ENCODE peak calls at places on chromosomes 12 and 14, in seven cellular contexts. E is T-cell; P is fibroblast of mammary gland; T is RWPE2; I is activated T-cell treated with anti-CD3 and anti-CD28 coated beads, Interleukin-2, amount 50 U/mL, for 72 hours; N is RPMI8226; U is Karpas-422. S is an unnamed sample.

GRCh38 chr12:57150400-57150799 is 3.0 kb upstream of the LRP1-AS start:
- DNase-seq in P (no peak), T (no peak), I (no peak), N (no peak), U (no peak), E (no peak), S (no peak)

GRCh38 chr14:71380271-71380670 is 473.0 kb downstream of the PCNX1 start:
- DNase-seq in I (no peak), E (no peak), N (no peak), U (no peak), P (no peak), T (no peak), S (no peak)

GRCh38 chr14:61343471-61343870 is 22.1 kb downstream of the PRKCH start:
- DNase-seq in N (no peak), U (no peak), E (no peak), T (no peak), I (no peak), P (peak; percentile 25), S (no peak)

GRCh38 chr12:66232258-66232657 is 43.2 kb downstream of the IRAK3 start:
- DNase-seq in T (no peak), U (no peak), E (no peak), I (no peak), P (no peak), N (peak; percentile 94), S (peak; percentile 56)

GRCh38 chr12:55068416-55069010 is 48.7 kb downstream of the NEUROD4 start:
- DNase-seq in U (peak; percentile 80), T (no peak), E (no peak), I (peak; percentile 17), P (peak; percentile 64), N (peak; percentile 60), S (peak; percentile 49)

GRCh38 chr12:124542021-124542941 is 25.1 kb downstream of the NCOR2 start:
- DNase-seq in T (no peak), I (no peak), N (no peak), E (no peak), U (no peak), P (no peak), S (no peak)

GRCh38 chr12:7439579-7440505 is 4.1 kb downstream of the CD163L1 start:
- DNase-seq in P (peak; percentile 64), N (no peak), U (no peak), E (peak; percentile 39), T (no peak), I (peak; percentile 57), S (no peak)

GRCh38 chr14:57060276-57060956 is 208.3 kb downstream of the EXOC5 start:
- DNase-seq in T (no peak), N (peak; percentile 85), U (no peak), E (no peak), P (peak; percentile 6), I (peak; percentile 32), S (no peak)

GRCh38 chr12:132439333-132439904 is 50.5 kb upstream of the FBRSL1 start:
- DNase-seq in E (no peak), P (no peak), U (no peak), N (no peak), T (no peak), I (no peak), S (no peak)

GRCh38 chr12:24062642-24063245 is 113.3 kb upstream of the SOX5 start:
- DNase-seq in U (no peak), T (no peak), E (no peak), I (no peak), P (peak; percentile 52), N (no peak), S (no peak)

GRCh38 chr12:121576851-121577391 is 3.9 kb downstream of the KDM2B start:
- DNase-seq in T (no peak), N (no peak), U (no peak), E (no peak), P (peak; percentile 88), I (no peak), S (no peak)

GRCh38 chr14:106459971-106460730 is 933.8 kb downstream of the TMEM121 start:
- DNase-seq in T (no peak), I (peak; percentile 72), U (peak; percentile 90), P (no peak), E (peak; percentile 69), N (no peak), S (no peak)

GRCh38 chr14:53793790-53794560 is 162.7 kb downstream of the BMP4 start:
- DNase-seq in E (no peak), U (no peak), T (no peak), I (no peak), P (no peak), N (no peak), S (peak; percentile 98)